ENCODE peak calls at places on chromosomes 6 and 20, in nine cellular contexts. W is GM23248; Z is H1; Q is GM23338; E is Karpas-422; Y is fibroblast of lung; R is prostate gland; B is body of pancreas; U is CD8-positive, alpha-beta T cell. K is an unnamed sample.

GRCh38 chr20:39107741-39108140 is 145.6 kb downstream of the DHX35 start:
- DNase-seq in B (no peak), Z (no peak), R (no peak), E (no peak), Y (no peak), W (peak; percentile 46), U (no peak), Q (no peak), K (peak; percentile 20)

GRCh38 chr20:41168281-41169183 is 31.2 kb downstream of the PLCG1 start:
- DNase-seq in R (no peak), U (no peak), B (no peak), Q (no peak), W (no peak), Z (no peak), E (no peak), Y (no peak), K (peak; percentile 35)

GRCh38 chr6:88074791-88075190 is 27.1 kb downstream of the SPACA1 start:
- DNase-seq in B (no peak), U (no peak), W (no peak), R (no peak), Q (no peak), Y (no peak), E (no peak), Z (no peak), K (no peak)

GRCh38 chr20:41425180-41425884 is 58.7 kb upstream of the EMILIN3 start:
- DNase-seq in U (no peak), E (no peak), B (no peak), Q (no peak), Z (no peak), W (peak; percentile 64), R (no peak), Y (peak; percentile 19), K (no peak)

GRCh38 chr6:39956951-39957350 is 22.7 kb upstream of the MOCS1 start:
- DNase-seq in E (no peak), Y (no peak), Z (no peak), U (no peak), Q (no peak), W (peak; percentile 56), B (no peak), R (no peak), K (no peak)

GRCh38 chr6:113969888-113970807 is 800 bp downstream of the HDAC2 start:
- DNase-seq in B (peak; percentile 60), Z (no peak), E (peak; percentile 87), Q (peak; percentile 73), W (peak; percentile 72), U (peak; percentile 45), Y (peak; percentile 31), R (peak; percentile 35), K (peak; percentile 53)

GRCh38 chr20:49656304-49656703 is 57.4 kb downstream of the B4GALT5 start:
- DNase-seq in Z (no peak), U (no peak), Q (no peak), B (peak; percentile 68), Y (peak; percentile 53), W (peak; percentile 46), E (no peak), R (peak; percentile 55), K (no peak)

GRCh38 chr6:78808356-78808891 is 58.9 kb upstream of the IRAK1BP1 start:
- DNase-seq in U (no peak), Z (no peak), E (no peak), B (no peak), W (no peak), Y (no peak), R (no peak), Q (no peak), K (no peak)

GRCh38 chr6:33689148-33689494 is 22.4 kb downstream of the UQCC2 start:
- DNase-seq in B (no peak), R (no peak), E (no peak), Q (no peak), U (no peak), Z (no peak), Y (no peak), W (no peak), K (no peak)

GRCh38 chr6:141562181-141562800 is 570.4 kb upstream of the GJE1 start:
- DNase-seq in Q (peak; percentile 70), W (peak; percentile 42), Z (no peak), R (no peak), Y (peak; percentile 18), U (peak; percentile 11), E (no peak), B (peak; percentile 2), K (peak; percentile 6)

GRCh38 chr6:128209771-128210170 is 308.9 kb upstream of the THEMIS start:
- DNase-seq in Z (no peak), R (no peak), Y (peak; percentile 65), E (no peak), U (no peak), Q (no peak), B (no peak), W (peak; percentile 46), K (no peak)

GRCh38 chr6:169665289-169665688 is 36.5 kb downstream of the WDR27 start:
- DNase-seq in E (no peak), R (no peak), W (no peak), Z (no peak), B (no peak), Q (no peak), U (no peak), Y (no peak), K (no peak)

GRCh38 chr6:40398810-40399477 is 188.2 kb downstream of the LRFN2 start:
- DNase-seq in U (no peak), R (no peak), Z (no peak), E (no peak), B (no peak), W (no peak), Q (peak; percentile 79), Y (no peak), K (no peak)

GRCh38 chr6:54020311-54020710 is 90.9 kb upstream of the MLIP start:
- DNase-seq in R (no peak), W (no peak), B (no peak), Y (no peak), E (no peak), Q (no peak), U (no peak), Z (no peak), K (no peak)

GRCh38 chr6:97282238-97282725 is 734 bp downstream of the MMS22L start:
- DNase-seq in B (no peak), Y (peak; percentile 7), Z (no peak), Q (peak; percentile 12), E (peak; percentile 45), U (no peak), R (no peak), W (peak; percentile 38), K (no peak)

DNA sequence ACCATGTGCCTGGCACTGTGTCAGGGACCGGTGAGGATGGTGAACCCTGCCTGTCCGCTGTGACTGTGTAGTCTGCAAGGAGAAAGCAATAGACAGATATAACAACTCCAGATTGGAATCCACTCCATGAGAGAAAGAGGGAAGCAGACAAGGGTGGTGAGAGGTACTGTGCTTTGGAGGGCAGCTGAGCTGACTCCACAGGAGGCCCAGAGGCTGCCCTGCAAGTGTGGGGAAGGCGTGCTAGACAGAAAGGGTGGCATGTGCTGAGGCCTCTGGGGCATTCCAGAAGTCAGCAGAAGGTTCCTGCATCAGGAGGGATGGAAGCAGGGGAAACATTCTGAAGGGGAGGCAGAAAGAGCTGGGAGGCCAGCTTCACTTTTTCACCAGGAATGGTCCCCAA is 39.3 kb upstream of the APCDD1L start:
- DNase-seq in E (no peak), B (no peak), Z (no peak), Y (no peak), Q (no peak), W (peak; percentile 33), U (no peak), R (no peak), K (no peak)
- H3K36me3 ChIP-seq in E (no peaks in the 10 kb centered on the region), B (no peaks in the 10 kb centered on the region), Z (no peaks in the 10 kb centered on the region), Y (no peaks in the 10 kb centered on the region), Q (no peaks in the 10 kb centered on the region), W (no peaks in the 10 kb centered on the region), U (no peaks in the 10 kb centered on the region), R (no peaks in the 10 kb centered on the region), K (no peaks in the 10 kb centered on the region)

GRCh38 chr6:36608788-36609563 is 14.8 kb downstream of the SRSF3 start:
- DNase-seq in E (no peak), U (no peak), Q (no peak), B (peak; percentile 39), Z (no peak), W (peak; percentile 45), Y (no peak), R (no peak), K (no peak)

GRCh38 chr6:36605560-36606391 is 11.6 kb downstream of the SRSF3 start:
- DNase-seq in W (peak; percentile 63), B (no peak), E (no peak), R (no peak), U (no peak), Y (no peak), Q (no peak), Z (no peak), K (no peak)

GRCh38 chr6:36609582-36609981 is 15.4 kb downstream of the SRSF3 start:
- DNase-seq in Q (no peak), U (no peak), E (no peak), Y (no peak), B (no peak), W (no peak), Z (no peak), R (no peak), K (no peak)

GRCh38 chr6:36610041-36610440 is 15.9 kb downstream of the SRSF3 start:
- DNase-seq in Q (no peak), Y (no peak), U (no peak), E (no peak), B (no peak), R (no peak), Z (no peak), W (no peak), K (no peak)

DNA sequence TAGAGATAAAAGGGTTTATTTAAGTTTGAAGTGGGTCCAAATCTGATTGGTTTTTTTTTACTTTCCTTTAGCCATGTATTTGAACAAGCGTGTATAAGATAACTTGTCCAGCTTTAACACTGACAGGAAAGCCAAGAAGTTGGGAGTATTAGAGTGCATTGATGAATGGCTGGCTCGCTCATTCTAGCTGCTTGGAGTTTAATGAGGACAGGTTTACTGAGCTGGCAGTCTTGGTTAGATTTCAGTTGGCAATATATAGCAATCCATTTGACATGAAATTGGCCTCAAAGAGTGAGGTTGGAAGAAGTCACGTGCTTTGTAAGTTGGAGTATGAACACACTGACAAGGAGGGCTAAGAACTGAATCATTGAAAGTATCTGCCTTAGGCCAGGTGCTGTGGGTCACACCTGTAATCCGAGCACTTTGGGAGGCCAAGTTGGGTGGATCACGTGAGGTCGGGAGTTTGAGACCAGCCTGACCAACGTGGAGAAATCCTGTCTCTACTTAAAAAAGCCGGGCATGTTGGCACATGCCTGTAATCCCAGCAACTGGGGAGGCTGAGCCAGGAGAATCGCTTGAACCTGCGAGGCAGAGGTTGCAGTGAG is 13.7 kb downstream of the SRSF3 start:
- DNase-seq in R (peak; percentile 71), Z (no peak), Q (no peak), E (no peak), Y (no peak), U (no peak), W (no peak), B (peak; percentile 78), K (no peak)
- H3K36me3 ChIP-seq in R (peaks cover 4% of the 10 kb centered on the region), Z (peaks cover 95% of the 10 kb centered on the region), Q (peaks cover 56% of the 10 kb centered on the region), E (peaks cover 41% of the 10 kb centered on the region), Y (peaks cover 16% of the 10 kb centered on the region), U (peaks cover 46% of the 10 kb centered on the region), W (peaks cover 57% of the 10 kb centered on the region), B (no peaks in the 10 kb centered on the region), K (peaks cover 12% of the 10 kb centered on the region)

GRCh38 chr6:155273438-155273837 is 9.6 kb downstream of the CLDN20 start:
- DNase-seq in U (no peak), E (no peak), Q (peak; percentile 52), Y (peak; percentile 71), Z (no peak), R (no peak), B (no peak), W (peak; percentile 37), K (no peak)
- H3K36me3 ChIP-seq in U (peaks cover 10% of the 10 kb centered on the region), E (peaks cover 25% of the 10 kb centered on the region), Q (no peaks in the 10 kb centered on the region), Y (no peaks in the 10 kb centered on the region), Z (peaks cover 24% of the 10 kb centered on the region), R (no peaks in the 10 kb centered on the region), B (no peaks in the 10 kb centered on the region), W (no peaks in the 10 kb centered on the region), K (peaks cover 1% of the 10 kb centered on the region)

GRCh38 chr6:30554962-30555361 is 1.3 kb downstream of the GNL1 start:
- DNase-seq in R (no peak), U (no peak), Z (no peak), W (peak; percentile 45), B (no peak), Y (peak; percentile 4), Q (no peak), E (peak; percentile 45), K (no peak)
- H3K36me3 ChIP-seq in R (no peaks in the 10 kb centered on the region), U (peaks cover 17% of the 10 kb centered on the region), Z (peaks cover 24% of the 10 kb centered on the region), W (peaks cover 8% of the 10 kb centered on the region), B (no peaks in the 10 kb centered on the region), Y (peaks cover 18% of the 10 kb centered on the region), Q (no peaks in the 10 kb centered on the region), E (peaks cover 22% of the 10 kb centered on the region), K (peaks cover 7% of the 10 kb centered on the region)

K was measured in Caco-2.